ENCODE peak calls at places on chromosomes 7 and 10, in five cellular contexts. One of them, this sample, is unnamed.

GRCh38 chr7:80165177-80165576 is 30.5 kb downstream of the GNAI1 start:
- DNase-seq in GM03348: no peak
- DNase-seq in GM23248: no peak
- DNase-seq in effector memory CD4-positive, alpha-beta T cell: no peak
- DNase-seq in effector CD4-positive, alpha-beta T cell: no peak
- DNase-seq in this sample: no peak

GRCh38 chr7:73366127-73366526 is 38.2 kb downstream of the FKBP6 start:
- DNase-seq in GM03348: no peak
- DNase-seq in GM23248: no peak
- DNase-seq in effector memory CD4-positive, alpha-beta T cell: no peak
- DNase-seq in effector CD4-positive, alpha-beta T cell: no peak
- DNase-seq in this sample: no peak

GRCh38 chr10:71864861-71865473 is 13.9 kb upstream of the PSAP start:
- DNase-seq in GM03348: peak
- DNase-seq in GM23248: peak
- DNase-seq in effector memory CD4-positive, alpha-beta T cell: no peak
- DNase-seq in effector CD4-positive, alpha-beta T cell: no peak
- DNase-seq in this sample: no peak

GRCh38 chr7:131942287-131943150 is 386.1 kb upstream of the PODXL start:
- DNase-seq in GM03348: no peak
- DNase-seq in GM23248: no peak
- DNase-seq in effector memory CD4-positive, alpha-beta T cell: no peak
- DNase-seq in effector CD4-positive, alpha-beta T cell: no peak
- DNase-seq in this sample: no peak

GRCh38 chr10:77400041-77400440 is 237.6 kb downstream of the KCNMA1 start:
- DNase-seq in GM03348: no peak
- DNase-seq in GM23248: no peak
- DNase-seq in effector memory CD4-positive, alpha-beta T cell: no peak
- DNase-seq in effector CD4-positive, alpha-beta T cell: no peak
- DNase-seq in this sample: no peak

GRCh38 chr10:132616170-132616994 is 78.8 kb downstream of the INPP5A start:
- DNase-seq in GM03348: no peak
- DNase-seq in GM23248: no peak
- DNase-seq in effector memory CD4-positive, alpha-beta T cell: peak
- DNase-seq in effector CD4-positive, alpha-beta T cell: peak
- DNase-seq in this sample: no peak

GRCh38 chr7:3916146-3916545 is 615.1 kb downstream of the SDK1 start:
- DNase-seq in GM03348: no peak
- DNase-seq in GM23248: no peak
- DNase-seq in effector memory CD4-positive, alpha-beta T cell: no peak
- DNase-seq in effector CD4-positive, alpha-beta T cell: no peak
- DNase-seq in this sample: no peak

GRCh38 chr7:45068236-45069023 is 20.3 kb downstream of the NACAD start:
- DNase-seq in GM03348: no peak
- DNase-seq in GM23248: no peak
- DNase-seq in effector memory CD4-positive, alpha-beta T cell: no peak
- DNase-seq in effector CD4-positive, alpha-beta T cell: no peak
- DNase-seq in this sample: no peak

GRCh38 chr7:149608168-149608567 is 110.6 kb upstream of the ZNF746 start:
- DNase-seq in GM03348: no peak
- DNase-seq in GM23248: no peak
- DNase-seq in effector memory CD4-positive, alpha-beta T cell: no peak
- DNase-seq in effector CD4-positive, alpha-beta T cell: no peak
- DNase-seq in this sample: no peak

GRCh38 chr10:23413629-23414089 is 25.2 kb upstream of the OTUD1 start:
- DNase-seq in GM03348: no peak
- DNase-seq in GM23248: no peak
- DNase-seq in effector memory CD4-positive, alpha-beta T cell: no peak
- DNase-seq in effector CD4-positive, alpha-beta T cell: no peak
- DNase-seq in this sample: no peak

GRCh38 chr10:79028056-79028430 is 40.7 kb upstream of the ZMIZ1 start:
- DNase-seq in GM03348: no peak
- DNase-seq in GM23248: no peak
- DNase-seq in effector memory CD4-positive, alpha-beta T cell: no peak
- DNase-seq in effector CD4-positive, alpha-beta T cell: no peak
- DNase-seq in this sample: no peak

GRCh38 chr10:19816420-19817250 is at the start of gene PLXDC2:
- DNase-seq in GM03348: peak
- DNase-seq in GM23248: peak
- DNase-seq in effector memory CD4-positive, alpha-beta T cell: no peak
- DNase-seq in effector CD4-positive, alpha-beta T cell: no peak
- DNase-seq in this sample: peak

GRCh38 chr7:151553356-151553755 is 33.7 kb upstream of the RHEB start:
- DNase-seq in GM03348: no peak
- DNase-seq in GM23248: no peak
- DNase-seq in effector memory CD4-positive, alpha-beta T cell: no peak
- DNase-seq in effector CD4-positive, alpha-beta T cell: no peak
- DNase-seq in this sample: no peak

GRCh38 chr7:95907337-95907736 is 135.0 kb downstream of the DYNC1I1 start:
- DNase-seq in GM03348: no peak
- DNase-seq in GM23248: no peak
- DNase-seq in effector memory CD4-positive, alpha-beta T cell: no peak
- DNase-seq in effector CD4-positive, alpha-beta T cell: no peak
- DNase-seq in this sample: no peak

GRCh38 chr7:100373261-100373831 is at the start of gene PILRA:
- DNase-seq in GM03348: peak
- DNase-seq in GM23248: peak
- DNase-seq in effector memory CD4-positive, alpha-beta T cell: no peak
- DNase-seq in effector CD4-positive, alpha-beta T cell: no peak
- DNase-seq in this sample: no peak

GRCh38 chr7:20797174-20798080 is 10.7 kb upstream of the SP8 start:
- DNase-seq in GM03348: no peak
- DNase-seq in GM23248: no peak
- DNase-seq in effector memory CD4-positive, alpha-beta T cell: no peak
- DNase-seq in effector CD4-positive, alpha-beta T cell: no peak
- DNase-seq in this sample: peak

GRCh38 chr7:7672545-7673239 is 32.1 kb downstream of the UMAD1 start:
- DNase-seq in GM03348: no peak
- DNase-seq in GM23248: no peak
- DNase-seq in effector memory CD4-positive, alpha-beta T cell: no peak
- DNase-seq in effector CD4-positive, alpha-beta T cell: no peak
- DNase-seq in this sample: no peak

GRCh38 chr10:91925022-91925320 is 1.4 kb downstream of the BTAF1 start:
- DNase-seq in GM03348: peak
- DNase-seq in GM23248: peak
- DNase-seq in effector memory CD4-positive, alpha-beta T cell: no peak
- DNase-seq in effector CD4-positive, alpha-beta T cell: no peak
- DNase-seq in this sample: no peak

GRCh38 chr7:17787257-17787656 is 153.0 kb downstream of the SNX13 start:
- DNase-seq in GM03348: no peak
- DNase-seq in GM23248: no peak
- DNase-seq in effector memory CD4-positive, alpha-beta T cell: no peak
- DNase-seq in effector CD4-positive, alpha-beta T cell: no peak
- DNase-seq in this sample: no peak

GRCh38 chr7:34748244-34749039 is 90.4 kb downstream of the NPSR1 start:
- DNase-seq in GM03348: peak
- DNase-seq in GM23248: peak
- DNase-seq in effector memory CD4-positive, alpha-beta T cell: no peak
- DNase-seq in effector CD4-positive, alpha-beta T cell: no peak
- DNase-seq in this sample: peak

GRCh38 chr7:79624336-79624735 is 170.9 kb upstream of the MAGI2 start:
- DNase-seq in GM03348: no peak
- DNase-seq in GM23248: no peak
- DNase-seq in effector memory CD4-positive, alpha-beta T cell: no peak
- DNase-seq in effector CD4-positive, alpha-beta T cell: no peak
- DNase-seq in this sample: no peak

GRCh38 chr10:122910310-122910709 is at the start of gene FAM24A:
- DNase-seq in GM03348: no peak
- DNase-seq in GM23248: no peak
- DNase-seq in effector memory CD4-positive, alpha-beta T cell: no peak
- DNase-seq in effector CD4-positive, alpha-beta T cell: no peak
- DNase-seq in this sample: no peak

GRCh38 chr7:2231992-2232765 is 566 bp downstream of the MAD1L1 start:
- DNase-seq in GM03348: peak
- DNase-seq in GM23248: peak
- DNase-seq in effector memory CD4-positive, alpha-beta T cell: peak
- DNase-seq in effector CD4-positive, alpha-beta T cell: peak
- DNase-seq in this sample: peak

GRCh38 chr7:44307301-44307900 is 18.0 kb downstream of the CAMK2B start:
- DNase-seq in GM03348: peak
- DNase-seq in GM23248: peak
- DNase-seq in effector memory CD4-positive, alpha-beta T cell: no peak
- DNase-seq in effector CD4-positive, alpha-beta T cell: no peak
- DNase-seq in this sample: peak

GRCh38 chr10:114304017-114304565 is 65.0 kb downstream of the VWA2 start:
- DNase-seq in GM03348: peak
- DNase-seq in GM23248: peak
- DNase-seq in effector memory CD4-positive, alpha-beta T cell: peak
- DNase-seq in effector CD4-positive, alpha-beta T cell: peak
- DNase-seq in this sample: peak

GRCh38 chr7:55178863-55179773 is 160.3 kb downstream of the EGFR start:
- DNase-seq in GM03348: no peak
- DNase-seq in GM23248: no peak
- DNase-seq in effector memory CD4-positive, alpha-beta T cell: no peak
- DNase-seq in effector CD4-positive, alpha-beta T cell: no peak
- DNase-seq in this sample: no peak

GRCh38 chr10:82288461-82288881 is 413.5 kb downstream of the NRG3 start:
- DNase-seq in GM03348: no peak
- DNase-seq in GM23248: peak
- DNase-seq in effector memory CD4-positive, alpha-beta T cell: no peak
- DNase-seq in effector CD4-positive, alpha-beta T cell: no peak
- DNase-seq in this sample: no peak

GRCh38 chr10:48725708-48726107 is 41.0 kb downstream of the WDFY4 start:
- DNase-seq in GM03348: no peak
- DNase-seq in GM23248: peak
- DNase-seq in effector memory CD4-positive, alpha-beta T cell: no peak
- DNase-seq in effector CD4-positive, alpha-beta T cell: no peak
- DNase-seq in this sample: no peak

GRCh38 chr7:37149019-37149814 is 299.4 kb downstream of the ELMO1 start:
- DNase-seq in GM03348: no peak
- DNase-seq in GM23248: no peak
- DNase-seq in effector memory CD4-positive, alpha-beta T cell: no peak
- DNase-seq in effector CD4-positive, alpha-beta T cell: no peak
- DNase-seq in this sample: no peak

GRCh38 chr10:69846252-69847000 is 44.7 kb downstream of the COL13A1 start:
- DNase-seq in GM03348: peak
- DNase-seq in GM23248: no peak
- DNase-seq in effector memory CD4-positive, alpha-beta T cell: no peak
- DNase-seq in effector CD4-positive, alpha-beta T cell: no peak
- DNase-seq in this sample: no peak

GRCh38 chr7:39413866-39414668 is 152.1 kb upstream of the YAE1 start:
- DNase-seq in GM03348: peak
- DNase-seq in GM23248: peak
- DNase-seq in effector memory CD4-positive, alpha-beta T cell: no peak
- DNase-seq in effector CD4-positive, alpha-beta T cell: no peak
- DNase-seq in this sample: no peak

GRCh38 chr10:38157270-38157685 is 63.1 kb downstream of the ZNF37A start:
- DNase-seq in GM03348: no peak
- DNase-seq in GM23248: no peak
- DNase-seq in effector memory CD4-positive, alpha-beta T cell: no peak
- DNase-seq in effector CD4-positive, alpha-beta T cell: no peak
- DNase-seq in this sample: no peak

GRCh38 chr7:101200504-101200861 is 353 bp downstream of the MOGAT3 start:
- DNase-seq in GM03348: no peak
- DNase-seq in GM23248: no peak
- DNase-seq in effector memory CD4-positive, alpha-beta T cell: no peak
- DNase-seq in effector CD4-positive, alpha-beta T cell: no peak
- DNase-seq in this sample: no peak

GRCh38 chr7:76193478-76193877 is 8.2 kb upstream of the SRRM3 start:
- DNase-seq in GM03348: no peak
- DNase-seq in GM23248: no peak
- DNase-seq in effector memory CD4-positive, alpha-beta T cell: no peak
- DNase-seq in effector CD4-positive, alpha-beta T cell: no peak
- DNase-seq in this sample: no peak

This sample was measured in HT-29.